ENCODE peak calls at places on chromosomes 2 and 18, in seven cellular contexts. C, A, T, K, F, Z and O are unnamed samples.

GRCh38 chr2:233450854-233451575 is 96.7 kb downstream of the DGKD start:
- DNase-seq in C (no peak), A (peak; percentile 46), T (no peak), K (no peak), F (no peak), Z (peak; percentile 12), O (no peak)

GRCh38 chr2:68764041-68764780 is 29.6 kb downstream of the ARHGAP25 start:
- DNase-seq in C (no peak), A (no peak), T (no peak), K (no peak), F (no peak), Z (no peak), O (no peak)

GRCh38 chr2:10977003-10977402 is 65.3 kb downstream of the KCNF1 start:
- DNase-seq in C (no peak), A (peak; percentile 95), T (no peak), K (no peak), F (peak; percentile 54), Z (peak; percentile 54), O (no peak)

GRCh38 chr18:43277164-43277600 is at the start of gene SYT4:
- DNase-seq in C (peak; percentile 21), A (peak; percentile 1), T (peak; percentile 5), K (no peak), F (peak; percentile 52), Z (peak; percentile 77), O (no peak)

GRCh38 chr2:9745153-9745899 is 97.9 kb upstream of the TAF1B start:
- DNase-seq in C (no peak), A (no peak), T (no peak), K (no peak), F (no peak), Z (no peak), O (no peak)

GRCh38 chr2:96495983-96496382 is 9.2 kb downstream of the NEURL3 start:
- DNase-seq in C (no peak), A (no peak), T (no peak), K (no peak), F (no peak), Z (no peak), O (no peak)

GRCh38 chr2:160207804-160208661 is 8.0 kb upstream of the ITGB6 start:
- DNase-seq in C (no peak), A (peak; percentile 77), T (peak; percentile 92), K (peak; percentile 80), F (peak; percentile 32), Z (no peak), O (peak; percentile 70)

GRCh38 chr2:51723716-51724115 is 691.8 kb upstream of the NRXN1 start:
- DNase-seq in C (no peak), A (no peak), T (no peak), K (no peak), F (no peak), Z (no peak), O (no peak)

GRCh38 chr18:11963991-11964484 is 17.3 kb upstream of the IMPA2 start:
- DNase-seq in C (no peak), A (peak; percentile 35), T (peak; percentile 60), K (no peak), F (no peak), Z (no peak), O (no peak)

GRCh38 chr18:6431659-6432318 is 17.1 kb upstream of the L3MBTL4 start:
- DNase-seq in C (no peak), A (no peak), T (no peak), K (no peak), F (no peak), Z (no peak), O (no peak)

GRCh38 chr2:177551989-177552413 is 159.4 kb downstream of the AGPS start:
- DNase-seq in C (peak; percentile 88), A (no peak), T (no peak), K (no peak), F (peak; percentile 86), Z (no peak), O (peak; percentile 61)

GRCh38 chr2:103401621-103402020 is 639.8 kb downstream of the TMEM182 start:
- DNase-seq in C (no peak), A (no peak), T (no peak), K (no peak), F (peak; percentile 64), Z (peak; percentile 18), O (no peak)

GRCh38 chr2:9590635-9591034 is 35.0 kb upstream of the ADAM17 start:
- DNase-seq in C (no peak), A (no peak), T (no peak), K (no peak), F (no peak), Z (no peak), O (no peak)

GRCh38 chr2:157809212-157809611 is 66.9 kb downstream of the ACVR1 start:
- DNase-seq in C (no peak), A (no peak), T (peak; percentile 13), K (peak; percentile 39), F (no peak), Z (no peak), O (no peak)

GRCh38 chr2:85501244-85501643 is 37.7 kb upstream of the MAT2A start:
- DNase-seq in C (no peak), A (peak; percentile 98), T (no peak), K (no peak), F (peak; percentile 11), Z (no peak), O (no peak)

GRCh38 chr2:121480826-121481225 is 49.9 kb upstream of the RNU4ATAC start:
- DNase-seq in C (no peak), A (no peak), T (no peak), K (peak; percentile 59), F (peak; percentile 62), Z (no peak), O (no peak)

GRCh38 chr2:14693874-14694273 is 61.4 kb downstream of the LRATD1 start:
- DNase-seq in C (no peak), A (no peak), T (no peak), K (no peak), F (no peak), Z (no peak), O (no peak)

GRCh38 chr2:1231664-1232063 is 181.6 kb upstream of the TPO start:
- DNase-seq in C (no peak), A (no peak), T (no peak), K (no peak), F (no peak), Z (no peak), O (no peak)

GRCh38 chr2:188788621-188789020 is 185.6 kb upstream of the COL3A1 start:
- DNase-seq in C (peak; percentile 10), A (peak; percentile 35), T (peak; percentile 59), K (no peak), F (no peak), Z (no peak), O (peak; percentile 31)

GRCh38 chr18:72336786-72337185 is 207.4 kb downstream of the CBLN2 start:
- DNase-seq in C (no peak), A (no peak), T (no peak), K (no peak), F (no peak), Z (no peak), O (no peak)

GRCh38 chr2:222477962-222478608 is 53.7 kb downstream of the SGPP2 start:
- DNase-seq in C (no peak), A (no peak), T (no peak), K (no peak), F (no peak), Z (no peak), O (no peak)

GRCh38 chr2:180358458-180358857 is 351.4 kb upstream of the CWC22 start:
- DNase-seq in C (no peak), A (no peak), T (no peak), K (no peak), F (no peak), Z (no peak), O (no peak)
- TF ChIP-seq CTCF in C (no peak), A (no peak), T (peak; percentile 27), K (no peak), F (no peak), Z (no peak), O (no peak)

DNA sequence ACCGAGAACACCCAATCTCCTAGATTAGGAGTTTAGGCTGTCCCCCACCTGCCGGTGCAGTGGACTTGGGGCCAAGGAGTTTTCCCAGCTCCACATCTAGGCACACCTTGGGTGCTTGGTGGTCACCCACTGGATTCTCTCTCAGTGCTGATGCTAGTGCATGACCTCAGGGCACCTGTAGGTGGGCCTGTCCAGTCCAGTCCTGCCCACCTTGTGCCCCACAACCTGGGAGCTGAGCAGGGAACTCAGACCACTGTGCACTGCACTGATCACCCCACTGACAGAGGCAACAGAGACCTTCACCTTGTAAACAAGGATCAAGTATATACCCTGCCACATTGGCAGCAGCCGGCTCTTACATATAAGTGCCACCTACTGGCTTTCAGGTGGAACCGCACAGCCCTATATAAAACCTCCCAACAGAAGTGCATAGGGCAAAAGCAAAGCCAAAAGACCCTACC is 12.7 kb upstream of the CDH19 start:
- DNase-seq in C (no peak), A (peak; percentile 37), T (no peak), K (no peak), F (peak; percentile 21), Z (no peak), O (no peak)
- TF ChIP-seq CTCF in C (no peak), A (peak; percentile 64), T (peak; percentile 8), K (no peak), F (peak; percentile 55), Z (peak; percentile 64), O (no peak)

GRCh38 chr2:236503100-236503499 is 66.5 kb upstream of the ACKR3 start:
- DNase-seq in C (no peak), A (no peak), T (no peak), K (no peak), F (no peak), Z (no peak), O (no peak)
- TF ChIP-seq CTCF in C (no peak), A (no peak), T (peak; percentile 32), K (peak; percentile 13), F (peak; percentile 24), Z (no peak), O (no peak)

GRCh38 chr2:54052825-54053718 is 62.3 kb upstream of the ACYP2 start:
- DNase-seq in C (no peak), A (peak; percentile 29), T (peak; percentile 50), K (no peak), F (peak; percentile 6), Z (no peak), O (no peak)

GRCh38 chr2:54050445-54050844 is 65.0 kb upstream of the ACYP2 start:
- DNase-seq in C (no peak), A (no peak), T (no peak), K (no peak), F (no peak), Z (no peak), O (no peak)

GRCh38 chr2:54047076-54047475 is 68.3 kb upstream of the ACYP2 start:
- DNase-seq in C (no peak), A (no peak), T (no peak), K (no peak), F (no peak), Z (no peak), O (no peak)

GRCh38 chr2:54047658-54048057 is 67.8 kb upstream of the ACYP2 start:
- DNase-seq in C (no peak), A (no peak), T (no peak), K (no peak), F (no peak), Z (no peak), O (no peak)

GRCh38 chr2:54048117-54048785 is 67.2 kb upstream of the ACYP2 start:
- DNase-seq in C (no peak), A (peak; percentile 11), T (no peak), K (no peak), F (no peak), Z (no peak), O (no peak)
- TF ChIP-seq CTCF in C (no peak), A (no peak), T (no peak), K (no peak), F (no peak), Z (no peak), O (no peak)

GRCh38 chr2:21467910-21468309 is 344.1 kb downstream of the TDRD15 start:
- DNase-seq in C (no peak), A (no peak), T (no peak), K (no peak), F (no peak), Z (no peak), O (no peak)
- TF ChIP-seq CTCF in C (no peak), A (no peak), T (no peak), K (no peak), F (no peak), Z (no peak), O (no peak)